ENCODE peak calls at places on chromosomes 16 and 17, in six cellular contexts. C, G, V, B, N and A are unnamed samples. For H3K36me3 and H3K9me2, the result is how much of the 10 kb centered on the place peaks cover.

GRCh38 chr17:59793249-59793648 is 85.8 kb downstream of the VMP1 start:
- DNase-seq in V (no peak), B (no peak), N (no peak), G (no peak), C (no peak), A (no peak)

GRCh38 chr16:89367538-89368059 is 122.8 kb downstream of the ANKRD11 start:
- DNase-seq in N (no peak), C (no peak), V (no peak), B (no peak), G (no peak), A (no peak)

GRCh38 chr17:79978545-79978852 is 57.2 kb downstream of the TBC1D16 start:
- DNase-seq in B (no peak), G (no peak), V (no peak), C (no peak), N (no peak), A (no peak)

GRCh38 chr16:977096-977701 is 4.4 kb upstream of the SOX8 start:
- DNase-seq in V (no peak), C (no peak), B (no peak), N (peak), G (no peak), A (no peak)

GRCh38 chr17:37079735-37080134 is 131.0 kb downstream of the AATF start:
- DNase-seq in N (no peak), B (no peak), V (no peak), G (no peak), C (no peak), A (no peak)

GRCh38 chr17:64596988-64597387 is 65.1 kb downstream of the SMURF2 start:
- DNase-seq in N (no peak), B (no peak), C (no peak), G (no peak), V (no peak), A (no peak)

GRCh38 chr17:46964315-46965265 is 14.5 kb downstream of the RPRML start:
- DNase-seq in B (no peak), N (no peak), G (no peak), C (no peak), V (no peak), A (peak)

GRCh38 chr16:71421911-71422310 is 19.9 kb downstream of the TLE7 start:
- DNase-seq in C (peak), G (no peak), B (no peak), V (peak), N (peak), A (peak)

GRCh38 chr16:52408197-52408845 is 138.6 kb downstream of the TOX3 start:
- DNase-seq in G (no peak), C (no peak), B (peak), V (no peak), N (no peak), A (no peak)

GRCh38 chr16:85902366-85903155 is 3.6 kb downstream of the IRF8 start:
- DNase-seq in V (no peak), C (peak), G (no peak), B (no peak), N (no peak), A (no peak)

GRCh38 chr17:67693811-67694210 is 23.9 kb upstream of the NOL11 start:
- DNase-seq in B (no peak), G (no peak), N (no peak), C (no peak), V (no peak), A (no peak)

GRCh38 chr17:74859439-74860228 is at the start of gene GRIN2C:
- DNase-seq in V (no peak), B (peak), C (no peak), N (peak), G (no peak), A (no peak)

GRCh38 chr17:19301274-19301946 is 61.1 kb downstream of the B9D1 start:
- DNase-seq in V (no peak), G (no peak), B (no peak), C (no peak), N (no peak), A (no peak)

GRCh38 chr17:6752068-6752909 is 3.6 kb upstream of the XAF1 start:
- DNase-seq in B (peak), G (peak), V (no peak), C (no peak), N (no peak), A (peak)

GRCh38 chr16:56625140-56625942 is at the start of gene MT1E:
- DNase-seq in G (no peak), N (peak), C (no peak), V (peak), B (peak), A (no peak)

GRCh38 chr16:81480856-81481821 is 36.5 kb downstream of the CMIP start:
- DNase-seq in N (peak), G (no peak), B (peak), V (no peak), C (peak), A (no peak)

GRCh38 chr17:28725166-28725659 is 820 bp downstream of the TLCD1 start:
- DNase-seq in N (no peak), B (peak), G (peak), V (peak), C (peak), A (peak)

GRCh38 chr17:74147436-74147835 is 56.0 kb upstream of the RPL38 start:
- DNase-seq in V (no peak), N (peak), C (no peak), G (no peak), B (no peak), A (no peak)

GRCh38 chr17:20267459-20267842 is 199.9 kb downstream of the LGALS9B start:
- DNase-seq in G (no peak), N (no peak), B (no peak), V (no peak), C (no peak), A (no peak)

GRCh38 chr16:28140788-28141618 is 70.8 kb downstream of the XPO6 start:
- DNase-seq in N (no peak), V (no peak), G (peak), C (peak), B (no peak), A (no peak)

GRCh38 chr16:29668267-29668666 is 5.2 kb downstream of the SPN start:
- DNase-seq in C (no peak), B (no peak), G (no peak), N (no peak), V (no peak), A (no peak)

GRCh38 chr17:1040216-1040600 is 43.3 kb downstream of the TIMM22 start:
- DNase-seq in N (no peak), G (no peak), C (no peak), V (no peak), B (no peak), A (no peak)

GRCh38 chr16:11734025-11734652 is 8.5 kb downstream of the TXNDC11 start:
- DNase-seq in V (no peak), N (no peak), C (peak), B (no peak), G (no peak), A (no peak)

GRCh38 chr17:48592592-48592991 is 987 bp downstream of the HOXB5 start:
- DNase-seq in V (no peak), B (no peak), G (no peak), C (no peak), N (no peak), A (no peak)

GRCh38 chr16:647173-647902 is 1.8 kb upstream of the WDR90 start:
- DNase-seq in C (no peak), V (no peak), N (no peak), B (no peak), G (no peak), A (no peak)

GRCh38 chr16:74296120-74296464 is 522 bp upstream of the PSMD7 start:
- DNase-seq in G (no peak), B (no peak), C (peak), N (no peak), V (no peak), A (no peak)

GRCh38 chr17:59413014-59413725 is 81.7 kb downstream of the YPEL2 start:
- DNase-seq in B (no peak), N (no peak), V (no peak), C (no peak), G (no peak), A (no peak)

GRCh38 chr17:67260051-67260987 is 15.3 kb upstream of the HELZ start:
- DNase-seq in N (no peak), B (peak), G (no peak), C (no peak), V (no peak), A (peak)

GRCh38 chr16:88471575-88471974 is 18.5 kb downstream of the ZFPM1 start:
- DNase-seq in V (no peak), B (no peak), C (no peak), G (no peak), N (no peak), A (peak)

GRCh38 chr17:17783825-17784598 is 52.8 kb downstream of the SREBF1 start:
- DNase-seq in C (peak), V (no peak), N (no peak), B (peak), G (no peak), A (no peak)

GRCh38 chr17:56319531-56319930 is 166.3 kb downstream of the ANKFN1 start:
- DNase-seq in G (peak), B (peak), C (peak), N (peak), V (peak), A (peak)

GRCh38 chr16:35011-35775 is 18.2 kb downstream of the POLR3K start:
- DNase-seq in C (peak), V (no peak), N (no peak), G (no peak), B (no peak), A (no peak)

GRCh38 chr17:64091571-64091970 is 38.4 kb downstream of the ERN1 start:
- DNase-seq in G (no peak), B (no peak), V (no peak), C (no peak), N (no peak), A (no peak)

GRCh38 chr17:59830846-59831486 is 61.8 kb downstream of the TUBD1 start:
- DNase-seq in N (no peak), B (no peak), C (no peak), G (no peak), V (no peak), A (peak)

GRCh38 chr17:46063239-46063638 is 64.2 kb downstream of the STH start:
- DNase-seq in G (no peak), N (no peak), V (peak), C (no peak), B (peak), A (peak)

GRCh38 chr16:56589141-56590039 is at the start of gene MT3:
- DNase-seq in B (peak), C (no peak), N (peak), V (no peak), G (no peak), A (peak)

GRCh38 chr16:54176376-54176901 is 110.1 kb downstream of the IRX3 start:
- DNase-seq in C (no peak), B (peak), V (no peak), G (no peak), N (no peak), A (no peak)

GRCh38 chr17:57694051-57694450 is 51.0 kb downstream of the CCDC182 start:
- DNase-seq in G (no peak), V (no peak), N (no peak), C (no peak), B (no peak), A (no peak)

GRCh38 chr16:16042076-16042475 is 92.7 kb downstream of the ABCC1 start:
- DNase-seq in B (peak), V (no peak), G (no peak), N (peak), C (no peak), A (no peak)
- H3K36me3 ChIP-seq in B (under half), V (under half), G (under half), N (under half), C (half or more), A (under half)

DNA sequence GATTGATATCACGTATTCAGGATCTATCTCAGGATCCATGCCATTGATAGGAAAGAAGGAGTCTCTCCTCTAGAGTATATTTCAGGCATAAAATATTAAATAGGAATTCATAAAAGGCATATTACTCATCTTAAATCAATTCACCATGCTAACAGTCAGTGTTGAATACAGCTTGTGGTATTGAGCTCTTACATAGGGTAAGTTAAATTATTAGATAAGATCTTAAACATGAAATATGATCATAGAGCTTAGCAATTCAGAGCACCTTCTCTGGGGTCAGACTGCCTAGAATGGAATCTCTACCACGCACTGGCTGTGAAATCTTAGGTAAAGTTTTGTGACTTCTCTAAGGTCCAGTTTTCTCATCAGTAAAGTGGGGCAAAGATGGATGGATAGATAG is 20.8 kb downstream of the MARCHF10 start:
- DNase-seq in G (peak), N (no peak), V (no peak), B (no peak), C (no peak), A (peak)
- H3K9me2 ChIP-seq in G (under half), N (under half), V (under half), B (under half), C (under half), A (under half)

DNA sequence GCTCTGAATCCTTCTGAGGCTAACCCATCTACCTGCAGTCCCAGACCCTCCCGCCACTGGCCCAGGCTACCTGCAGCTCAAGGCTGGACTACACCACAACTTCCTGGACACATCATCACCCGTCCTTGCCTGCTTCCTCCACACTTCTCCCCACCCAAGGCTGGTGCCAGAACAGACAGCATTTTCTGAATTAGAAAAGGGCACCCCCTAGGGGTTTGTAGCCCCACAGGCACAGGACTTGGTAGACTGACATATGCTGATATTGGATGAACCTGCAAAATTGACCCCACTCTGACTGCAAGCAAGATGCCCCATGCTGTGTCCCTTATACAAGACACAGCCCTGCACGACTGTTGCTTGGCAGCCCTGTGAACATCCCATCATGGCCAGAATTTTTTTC is 271.5 kb upstream of the C16orf82 start:
- DNase-seq in N (no peak), V (no peak), G (no peak), C (peak), B (peak), A (no peak)
- TF ChIP-seq CTCF in N (no peak), V (peak), G (no peak), C (peak), B (peak), A (no peak)

DNA sequence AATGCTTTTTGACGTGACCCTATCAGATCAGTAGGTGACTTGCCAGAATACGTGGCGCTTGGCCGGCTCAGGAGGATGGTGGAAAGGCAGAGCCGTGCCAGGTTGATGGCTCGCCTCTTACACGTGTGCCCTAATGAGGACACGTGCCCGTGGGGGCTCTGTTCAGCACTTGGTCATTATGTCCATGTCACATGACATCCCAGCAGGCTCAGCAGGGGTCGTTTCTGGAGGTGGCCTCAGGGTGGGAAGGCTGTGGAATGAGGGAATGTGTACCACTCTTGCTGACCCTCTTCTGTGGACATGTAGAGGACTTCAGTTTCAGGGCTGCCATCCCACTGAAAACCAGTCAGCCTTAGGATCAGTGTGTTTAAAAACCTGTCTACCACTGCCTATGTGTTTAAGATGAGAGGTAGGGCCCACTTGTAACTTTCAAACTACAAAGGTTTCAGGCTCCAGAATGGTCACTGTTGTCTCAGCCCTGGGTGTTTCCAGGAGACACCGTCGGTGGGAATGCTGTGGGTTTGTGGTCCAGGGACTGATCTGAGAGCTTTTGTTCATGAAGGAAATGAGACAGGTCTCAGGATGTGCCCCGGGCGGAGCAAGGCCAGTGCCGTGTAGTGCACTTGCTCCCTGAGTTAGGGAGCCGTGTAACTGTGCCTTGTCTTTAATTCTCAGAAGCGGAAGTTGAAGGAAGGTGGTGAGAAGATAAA is 12.1 kb downstream of the UBN1 start:
- DNase-seq in G (no peak), V (no peak), N (no peak), B (no peak), C (no peak), A (peak)
- H3K36me3 ChIP-seq in G (under half), V (half or more), N (half or more), B (under half), C (half or more), A (under half)

DNA sequence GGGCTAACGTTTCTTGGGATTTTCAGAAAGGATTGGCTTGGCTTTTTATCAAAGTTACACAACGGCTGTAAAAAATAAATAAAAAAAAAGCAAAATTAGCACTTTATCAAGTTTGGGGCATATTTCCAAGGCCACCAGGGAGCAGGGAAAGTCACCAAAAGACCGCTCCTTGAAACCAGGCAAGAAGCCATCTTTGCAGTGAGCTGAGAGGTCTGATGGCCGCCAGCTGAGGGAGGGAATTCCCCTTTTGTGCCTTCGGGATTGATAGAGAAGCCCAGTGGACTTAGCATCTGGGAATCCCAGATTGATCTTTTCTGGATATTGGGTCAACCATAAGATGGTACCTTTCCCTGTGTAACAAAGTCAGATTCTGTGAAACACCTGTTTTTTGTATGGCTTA is 192.2 kb downstream of the WWOX start:
- DNase-seq in G (no peak), C (no peak), N (no peak), V (no peak), B (no peak), A (no peak)
- H3K9me2 ChIP-seq in G (under half), C (under half), N (under half), V (under half), B (under half), A (under half)

GRCh38 chr17:34715504-34715903 is 136.1 kb downstream of the TMEM132E start:
- DNase-seq in N (no peak), C (no peak), B (no peak), G (no peak), V (no peak), A (no peak)

GRCh38 chr17:34711646-34712045 is 132.3 kb downstream of the TMEM132E start:
- DNase-seq in N (no peak), B (no peak), V (no peak), C (no peak), G (no peak), A (no peak)

GRCh38 chr17:34712481-34713195 is 133.3 kb downstream of the TMEM132E start:
- DNase-seq in B (no peak), N (no peak), C (no peak), V (no peak), G (no peak), A (no peak)

GRCh38 chr17:34714475-34715410 is 135.4 kb downstream of the TMEM132E start:
- DNase-seq in N (no peak), V (no peak), C (no peak), B (no peak), G (no peak), A (no peak)

GRCh38 chr17:34713687-34714086 is 134.3 kb downstream of the TMEM132E start:
- DNase-seq in V (no peak), N (no peak), C (no peak), B (no peak), G (no peak), A (no peak)
- TF ChIP-seq CTCF in V (no peak), N (no peak), C (no peak), B (no peak), G (no peak), A (no peak)

GRCh38 chr16:23577493-23577892 is 18.6 kb downstream of the NDUFAB1 start:
- DNase-seq in G (no peak), B (no peak), V (no peak), N (no peak), C (no peak), A (no peak)
- H3K36me3 ChIP-seq in G (under half), B (under half), V (under half), N (under half), C (half or more), A (under half)

GRCh38 chr17:44203731-44204452 is 4.2 kb upstream of the ATXN7L3 start:
- DNase-seq in C (peak), V (no peak), G (peak), B (peak), N (peak), A (peak)
- H3K9me2 ChIP-seq in C (under half), V (under half), G (under half), B (under half), N (under half), A (under half)

GRCh38 chr16:57801856-57802634 is at the start of gene KIFC3:
- DNase-seq in G (peak), B (peak), C (peak), V (no peak), N (peak), A (peak)
- TF ChIP-seq CTCF in G (no peak), B (no peak), C (no peak), V (no peak), N (no peak), A (no peak)